ENCODE peak calls at places on chromosomes 2 and 18, in six cellular contexts. A is right lobe of liver, U is prostate gland, G is H9, D is tibial artery, F is heart left ventricle. O is an unnamed sample.
A peak's percentile ranks its signal among the peaks of the same experiment; 100 is the strongest.

GRCh38 chr2:125710561-125710960 is 945.4 kb upstream of the GYPC start:
- DNase-seq in D (no peak), A (no peak), U (no peak), F (no peak), G (no peak), O (no peak)

GRCh38 chr18:56658261-56658660 is 7.1 kb downstream of the WDR7 start:
- DNase-seq in G (no peak), D (no peak), F (no peak), U (no peak), A (no peak), O (no peak)

GRCh38 chr2:54901224-54901986 is 148.8 kb downstream of the RTN4 start:
- DNase-seq in G (no peak), A (peak; percentile 68), F (no peak), U (peak; percentile 31), D (no peak), O (no peak)

GRCh38 chr2:219125225-219125885 is 35.3 kb downstream of the NHEJ1 start:
- DNase-seq in U (no peak), D (no peak), G (no peak), F (no peak), A (peak; percentile 87), O (peak; percentile 65)

GRCh38 chr18:44464401-44465185 is 216.1 kb upstream of the SETBP1 start:
- DNase-seq in D (no peak), F (no peak), A (no peak), U (no peak), G (no peak), O (no peak)

GRCh38 chr18:25327631-25328030 is 24.3 kb downstream of the ZNF521 start:
- DNase-seq in A (no peak), U (no peak), F (no peak), G (no peak), D (no peak), O (no peak)

GRCh38 chr2:46580416-46580815 is 101.1 kb downstream of the TMEM247 start:
- DNase-seq in U (no peak), F (no peak), A (no peak), G (no peak), D (no peak), O (no peak)

GRCh38 chr2:128342550-128342949 is 23.9 kb upstream of the HS6ST1 start:
- DNase-seq in U (no peak), A (no peak), D (no peak), G (no peak), F (no peak), O (peak; percentile 16)

GRCh38 chr2:226031962-226032441 is 632.5 kb downstream of the NYAP2 start:
- DNase-seq in A (no peak), U (no peak), F (no peak), D (no peak), G (no peak), O (no peak)

DNA sequence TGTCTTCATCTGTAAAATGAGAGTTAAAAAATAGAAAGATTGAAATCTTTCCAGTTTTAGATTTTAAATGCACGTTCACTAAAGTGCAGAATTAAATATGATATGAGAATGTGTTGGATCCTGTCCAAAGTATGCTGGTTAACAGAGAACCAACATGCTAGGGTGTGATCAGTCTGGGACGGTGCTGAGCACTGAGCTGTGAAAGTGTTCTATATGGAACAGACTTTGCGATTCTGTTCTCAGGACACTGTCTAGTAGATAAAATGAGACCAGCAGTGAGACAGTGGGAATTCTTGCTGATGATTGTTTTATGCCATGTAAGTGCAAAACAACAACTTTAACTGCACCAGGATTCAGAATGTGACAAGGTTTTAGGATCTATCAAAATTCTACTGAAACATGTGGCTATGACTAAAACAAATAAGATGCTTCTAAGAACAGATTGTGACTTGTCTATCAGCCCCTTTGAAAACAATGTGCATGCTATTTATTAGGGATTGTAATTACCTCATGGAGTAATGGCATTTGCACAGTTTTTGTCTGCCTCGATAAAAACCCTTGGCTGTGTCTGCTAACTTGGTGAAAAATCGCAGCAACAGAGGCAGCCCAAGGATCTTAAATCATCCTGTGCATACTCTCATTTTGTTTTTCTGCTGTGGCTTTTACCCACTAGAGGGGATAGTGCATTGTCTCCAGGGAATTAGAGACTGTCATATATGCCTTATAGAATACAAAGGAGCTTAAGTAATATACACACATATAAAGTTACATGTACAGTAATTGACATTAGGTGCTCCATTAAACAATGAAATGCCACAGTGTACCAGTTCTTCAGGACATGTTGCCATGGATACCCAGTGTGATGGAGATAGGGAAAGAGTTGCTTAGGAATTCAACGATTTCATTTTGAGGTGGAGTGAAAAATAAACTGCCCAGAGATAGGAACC is 55.1 kb downstream of the MAP3K20 start:
- DNase-seq in D (no peak), G (no peak), F (no peak), U (no peak), A (no peak), O (no peak)
- TF ChIP-seq CTCF in D (no peak), G (no peak), F (no peak), U (no peak), A (no peak), O (no peak)

GRCh38 chr18:75251466-75251865 is 40.9 kb downstream of the TSHZ1 start:
- DNase-seq in U (no peak), A (no peak), F (no peak), D (no peak), G (no peak), O (no peak)
- H3K4me1 ChIP-seq in U (no peaks in the 10 kb centered on the region), A (peaks cover 50% of the 10 kb centered on the region), F (peaks cover 50% of the 10 kb centered on the region), D (peaks cover 22% of the 10 kb centered on the region), G (no peaks in the 10 kb centered on the region), O (peaks cover 14% of the 10 kb centered on the region)

GRCh38 chr2:154455871-154456270 is 242.6 kb upstream of the KCNJ3 start:
- DNase-seq in D (no peak), U (no peak), F (no peak), A (no peak), G (no peak), O (no peak)

GRCh38 chr2:154452471-154452870 is 246.0 kb upstream of the KCNJ3 start:
- DNase-seq in G (no peak), F (no peak), A (no peak), D (no peak), U (no peak), O (no peak)

GRCh38 chr2:154449951-154450658 is 248.4 kb upstream of the KCNJ3 start:
- DNase-seq in U (no peak), F (no peak), D (no peak), A (peak; percentile 52), G (no peak), O (no peak)

GRCh38 chr2:154455201-154455600 is 243.3 kb upstream of the KCNJ3 start:
- DNase-seq in A (no peak), G (no peak), D (no peak), U (no peak), F (no peak), O (no peak)

GRCh38 chr2:154452906-154453493 is 245.5 kb upstream of the KCNJ3 start:
- DNase-seq in U (no peak), D (no peak), G (no peak), A (no peak), F (no peak), O (no peak)
- TF ChIP-seq CTCF in U (no peak), D (peak; percentile 40), G (peak; percentile 66), A (peak; percentile 60), F (peak; percentile 64), O (peak; percentile 11)

GRCh38 chr2:105876191-105876590 is 131.5 kb downstream of the NCK2 start:
- DNase-seq in A (no peak), U (no peak), D (no peak), F (no peak), G (no peak), O (no peak)
- H3K4me1 ChIP-seq in A (peaks cover 13% of the 10 kb centered on the region), U (no peaks in the 10 kb centered on the region), D (peaks cover 5% of the 10 kb centered on the region), F (peaks cover 8% of the 10 kb centered on the region), G (no peaks in the 10 kb centered on the region), O (peaks cover 4% of the 10 kb centered on the region)

GRCh38 chr2:191013876-191014652 is at the start of gene STAT1:
- DNase-seq in G (peak; percentile 95), D (peak; percentile 89), U (peak; percentile 89), F (peak; percentile 95), A (peak; percentile 95), O (peak; percentile 94)
- TF ChIP-seq CTCF in G (no peak), D (peak; percentile 10), U (no peak), F (no peak), A (peak; percentile 27), O (no peak)

O was measured in lung.